ENCODE peak calls at places on chromosome 1, in six cellular contexts. One of them, this sample, is unnamed.

GRCh38 chr1:81836007-81836626 is 35.4 kb downstream of the ADGRL2 start:
- DNase-seq in activated gamma-delta T cell treated with anti-CD3 and anti-CD28 coated beads, Interleukin-2, amount 50 U/mL, for 16 hours: no peak
- DNase-seq in RPMI8226: no peak
- DNase-seq in GM20000: no peak
- DNase-seq in iPS-NIHi11: no peak
- DNase-seq in amniotic stem cell: no peak
- DNase-seq in this sample: no peak

GRCh38 chr1:18922319-18922726 is 20.0 kb upstream of the ALDH4A1 start:
- DNase-seq in activated gamma-delta T cell treated with anti-CD3 and anti-CD28 coated beads, Interleukin-2, amount 50 U/mL, for 16 hours: no peak
- DNase-seq in amniotic stem cell: peak
- DNase-seq in iPS-NIHi11: no peak
- DNase-seq in RPMI8226: no peak
- DNase-seq in GM20000: no peak
- DNase-seq in this sample: no peak

GRCh38 chr1:91894036-91894761 is 8.2 kb upstream of the TGFBR3 start:
- DNase-seq in iPS-NIHi11: no peak
- DNase-seq in RPMI8226: no peak
- DNase-seq in activated gamma-delta T cell treated with anti-CD3 and anti-CD28 coated beads, Interleukin-2, amount 50 U/mL, for 16 hours: no peak
- DNase-seq in amniotic stem cell: no peak
- DNase-seq in GM20000: no peak
- DNase-seq in this sample: no peak

GRCh38 chr1:36847761-36848160 is 186.6 kb downstream of the GRIK3 start:
- DNase-seq in activated gamma-delta T cell treated with anti-CD3 and anti-CD28 coated beads, Interleukin-2, amount 50 U/mL, for 16 hours: no peak
- DNase-seq in iPS-NIHi11: peak
- DNase-seq in amniotic stem cell: no peak
- DNase-seq in RPMI8226: no peak
- DNase-seq in GM20000: no peak
- DNase-seq in this sample: no peak

GRCh38 chr1:47434051-47434842 is 3.6 kb upstream of the FOXD2 start:
- DNase-seq in activated gamma-delta T cell treated with anti-CD3 and anti-CD28 coated beads, Interleukin-2, amount 50 U/mL, for 16 hours: no peak
- DNase-seq in RPMI8226: no peak
- DNase-seq in iPS-NIHi11: no peak
- DNase-seq in GM20000: peak
- DNase-seq in amniotic stem cell: no peak
- DNase-seq in this sample: peak

GRCh38 chr1:15489052-15489736 is 13.3 kb downstream of the CELA2B start:
- DNase-seq in GM20000: no peak
- DNase-seq in RPMI8226: no peak
- DNase-seq in amniotic stem cell: no peak
- DNase-seq in iPS-NIHi11: no peak
- DNase-seq in activated gamma-delta T cell treated with anti-CD3 and anti-CD28 coated beads, Interleukin-2, amount 50 U/mL, for 16 hours: no peak
- DNase-seq in this sample: no peak

GRCh38 chr1:237141471-237141870 is 99.5 kb downstream of the RYR2 start:
- DNase-seq in iPS-NIHi11: no peak
- DNase-seq in activated gamma-delta T cell treated with anti-CD3 and anti-CD28 coated beads, Interleukin-2, amount 50 U/mL, for 16 hours: no peak
- DNase-seq in RPMI8226: no peak
- DNase-seq in amniotic stem cell: no peak
- DNase-seq in GM20000: no peak
- DNase-seq in this sample: no peak

GRCh38 chr1:162328507-162328906 is 48.1 kb downstream of the SPATA46 start:
- DNase-seq in RPMI8226: no peak
- DNase-seq in amniotic stem cell: no peak
- DNase-seq in iPS-NIHi11: no peak
- DNase-seq in activated gamma-delta T cell treated with anti-CD3 and anti-CD28 coated beads, Interleukin-2, amount 50 U/mL, for 16 hours: no peak
- DNase-seq in GM20000: no peak
- DNase-seq in this sample: no peak

GRCh38 chr1:22418852-22419480 is 32.7 kb upstream of the ZBTB40 start:
- DNase-seq in GM20000: no peak
- DNase-seq in activated gamma-delta T cell treated with anti-CD3 and anti-CD28 coated beads, Interleukin-2, amount 50 U/mL, for 16 hours: no peak
- DNase-seq in RPMI8226: peak
- DNase-seq in iPS-NIHi11: no peak
- DNase-seq in amniotic stem cell: no peak
- DNase-seq in this sample: no peak

GRCh38 chr1:151762941-151763921 is at the start of gene MRPL9:
- DNase-seq in activated gamma-delta T cell treated with anti-CD3 and anti-CD28 coated beads, Interleukin-2, amount 50 U/mL, for 16 hours: peak
- DNase-seq in iPS-NIHi11: peak
- DNase-seq in RPMI8226: peak
- DNase-seq in GM20000: peak
- DNase-seq in amniotic stem cell: peak
- DNase-seq in this sample: peak

GRCh38 chr1:150053911-150054310 is 13.7 kb upstream of the VPS45 start:
- DNase-seq in activated gamma-delta T cell treated with anti-CD3 and anti-CD28 coated beads, Interleukin-2, amount 50 U/mL, for 16 hours: no peak
- DNase-seq in RPMI8226: peak
- DNase-seq in iPS-NIHi11: no peak
- DNase-seq in GM20000: no peak
- DNase-seq in amniotic stem cell: no peak
- DNase-seq in this sample: peak

GRCh38 chr1:232968396-232968795 is 18.0 kb downstream of the NTPCR start:
- DNase-seq in amniotic stem cell: no peak
- DNase-seq in activated gamma-delta T cell treated with anti-CD3 and anti-CD28 coated beads, Interleukin-2, amount 50 U/mL, for 16 hours: no peak
- DNase-seq in iPS-NIHi11: no peak
- DNase-seq in RPMI8226: no peak
- DNase-seq in GM20000: no peak
- DNase-seq in this sample: no peak

GRCh38 chr1:185896863-185897262 is 162.7 kb downstream of the HMCN1 start:
- DNase-seq in RPMI8226: no peak
- DNase-seq in amniotic stem cell: no peak
- DNase-seq in GM20000: no peak
- DNase-seq in iPS-NIHi11: no peak
- DNase-seq in activated gamma-delta T cell treated with anti-CD3 and anti-CD28 coated beads, Interleukin-2, amount 50 U/mL, for 16 hours: no peak
- DNase-seq in this sample: no peak

GRCh38 chr1:186838380-186839076 is 9.8 kb downstream of the PLA2G4A start:
- DNase-seq in RPMI8226: no peak
- DNase-seq in activated gamma-delta T cell treated with anti-CD3 and anti-CD28 coated beads, Interleukin-2, amount 50 U/mL, for 16 hours: no peak
- DNase-seq in amniotic stem cell: no peak
- DNase-seq in iPS-NIHi11: no peak
- DNase-seq in GM20000: no peak
- DNase-seq in this sample: no peak

GRCh38 chr1:62384276-62385005 is 52.4 kb upstream of the USP1 start:
- DNase-seq in GM20000: no peak
- DNase-seq in RPMI8226: no peak
- DNase-seq in amniotic stem cell: peak
- DNase-seq in iPS-NIHi11: peak
- DNase-seq in activated gamma-delta T cell treated with anti-CD3 and anti-CD28 coated beads, Interleukin-2, amount 50 U/mL, for 16 hours: no peak
- DNase-seq in this sample: no peak

GRCh38 chr1:54695221-54695620 is 20.4 kb upstream of the TTC4 start:
- DNase-seq in GM20000: no peak
- DNase-seq in iPS-NIHi11: no peak
- DNase-seq in amniotic stem cell: no peak
- DNase-seq in activated gamma-delta T cell treated with anti-CD3 and anti-CD28 coated beads, Interleukin-2, amount 50 U/mL, for 16 hours: no peak
- DNase-seq in RPMI8226: no peak
- DNase-seq in this sample: no peak

GRCh38 chr1:54290443-54291184 is 90.6 kb downstream of the MRPL37 start:
- DNase-seq in iPS-NIHi11: no peak
- DNase-seq in amniotic stem cell: no peak
- DNase-seq in activated gamma-delta T cell treated with anti-CD3 and anti-CD28 coated beads, Interleukin-2, amount 50 U/mL, for 16 hours: no peak
- DNase-seq in RPMI8226: no peak
- DNase-seq in GM20000: no peak
- DNase-seq in this sample: no peak

GRCh38 chr1:162605225-162605927 is 26.9 kb upstream of the DDR2 start:
- DNase-seq in amniotic stem cell: peak
- DNase-seq in activated gamma-delta T cell treated with anti-CD3 and anti-CD28 coated beads, Interleukin-2, amount 50 U/mL, for 16 hours: no peak
- DNase-seq in iPS-NIHi11: no peak
- DNase-seq in RPMI8226: no peak
- DNase-seq in GM20000: no peak
- DNase-seq in this sample: no peak

GRCh38 chr1:151494741-151495281 is 16.4 kb upstream of the CGN start:
- DNase-seq in activated gamma-delta T cell treated with anti-CD3 and anti-CD28 coated beads, Interleukin-2, amount 50 U/mL, for 16 hours: no peak
- DNase-seq in RPMI8226: peak
- DNase-seq in GM20000: no peak
- DNase-seq in amniotic stem cell: no peak
- DNase-seq in iPS-NIHi11: peak
- DNase-seq in this sample: no peak

GRCh38 chr1:234611799-234612351 is 1.9 kb upstream of the IRF2BP2 start:
- DNase-seq in iPS-NIHi11: no peak
- DNase-seq in GM20000: peak
- DNase-seq in RPMI8226: no peak
- DNase-seq in activated gamma-delta T cell treated with anti-CD3 and anti-CD28 coated beads, Interleukin-2, amount 50 U/mL, for 16 hours: no peak
- DNase-seq in amniotic stem cell: no peak
- DNase-seq in this sample: peak

GRCh38 chr1:166272851-166273250 is 106.0 kb upstream of the FAM78B start:
- DNase-seq in amniotic stem cell: no peak
- DNase-seq in activated gamma-delta T cell treated with anti-CD3 and anti-CD28 coated beads, Interleukin-2, amount 50 U/mL, for 16 hours: no peak
- DNase-seq in RPMI8226: no peak
- DNase-seq in GM20000: no peak
- DNase-seq in iPS-NIHi11: no peak
- DNase-seq in this sample: no peak

GRCh38 chr1:11703357-11704225 is 12.1 kb downstream of the DRAXIN start:
- DNase-seq in amniotic stem cell: no peak
- DNase-seq in GM20000: peak
- DNase-seq in activated gamma-delta T cell treated with anti-CD3 and anti-CD28 coated beads, Interleukin-2, amount 50 U/mL, for 16 hours: no peak
- DNase-seq in RPMI8226: no peak
- DNase-seq in iPS-NIHi11: no peak
- DNase-seq in this sample: no peak

GRCh38 chr1:231432996-231433395 is 10.9 kb upstream of the EGLN1 start:
- DNase-seq in RPMI8226: no peak
- DNase-seq in iPS-NIHi11: no peak
- DNase-seq in amniotic stem cell: no peak
- DNase-seq in GM20000: no peak
- DNase-seq in activated gamma-delta T cell treated with anti-CD3 and anti-CD28 coated beads, Interleukin-2, amount 50 U/mL, for 16 hours: no peak
- DNase-seq in this sample: no peak

GRCh38 chr1:111565079-111565478 is 54.5 kb upstream of the RAP1A start:
- DNase-seq in amniotic stem cell: peak
- DNase-seq in activated gamma-delta T cell treated with anti-CD3 and anti-CD28 coated beads, Interleukin-2, amount 50 U/mL, for 16 hours: no peak
- DNase-seq in iPS-NIHi11: no peak
- DNase-seq in RPMI8226: no peak
- DNase-seq in GM20000: no peak
- DNase-seq in this sample: no peak

GRCh38 chr1:167516404-167517388 is 1.6 kb downstream of the CD247 start:
- DNase-seq in RPMI8226: no peak
- DNase-seq in amniotic stem cell: no peak
- DNase-seq in activated gamma-delta T cell treated with anti-CD3 and anti-CD28 coated beads, Interleukin-2, amount 50 U/mL, for 16 hours: no peak
- DNase-seq in iPS-NIHi11: no peak
- DNase-seq in GM20000: no peak
- DNase-seq in this sample: no peak

GRCh38 chr1:226181996-226182714 is 4.4 kb downstream of the ACBD3 start:
- DNase-seq in GM20000: peak
- DNase-seq in RPMI8226: peak
- DNase-seq in activated gamma-delta T cell treated with anti-CD3 and anti-CD28 coated beads, Interleukin-2, amount 50 U/mL, for 16 hours: no peak
- DNase-seq in amniotic stem cell: no peak
- DNase-seq in iPS-NIHi11: no peak
- DNase-seq in this sample: peak

GRCh38 chr1:30378991-30379581 is 344.3 kb downstream of the MATN1 start:
- DNase-seq in amniotic stem cell: no peak
- DNase-seq in iPS-NIHi11: no peak
- DNase-seq in RPMI8226: no peak
- DNase-seq in activated gamma-delta T cell treated with anti-CD3 and anti-CD28 coated beads, Interleukin-2, amount 50 U/mL, for 16 hours: no peak
- DNase-seq in GM20000: no peak
- DNase-seq in this sample: no peak

This sample was measured in HL-60.